ENCODE peak calls at places on chromosomes 5 and 9, in five cellular contexts. Q, J, E, A and W are unnamed samples.

GRCh38 chr5:67306997-67307580 is 110.5 kb upstream of the CD180 start:
- DNase-seq in Q (no peak), J (no peak), E (no peak), A (no peak), W (no peak)

GRCh38 chr9:133935328-133936040 is 56.6 kb downstream of the VAV2 start:
- DNase-seq in Q (no peak), J (no peak), E (no peak), A (no peak), W (no peak)

GRCh38 chr5:147673276-147673675 is 109.3 kb downstream of the JAKMIP2 start:
- DNase-seq in Q (no peak), J (no peak), E (no peak), A (no peak), W (no peak)

GRCh38 chr5:125042243-125042887 is 295.9 kb upstream of the ZNF608 start:
- DNase-seq in Q (no peak), J (no peak), E (no peak), A (no peak), W (no peak)

GRCh38 chr5:178155065-178155464 is 1.4 kb upstream of the NHP2 start:
- DNase-seq in Q (no peak), J (no peak), E (no peak), A (peak), W (no peak)

GRCh38 chr5:10366310-10367297 is 13.1 kb downstream of the MARCHF6 start:
- DNase-seq in Q (no peak), J (no peak), E (no peak), A (peak), W (no peak)

GRCh38 chr9:136629879-136630661 is 32.6 kb upstream of the EGFL7 start:
- DNase-seq in Q (peak), J (peak), E (peak), A (peak), W (no peak)

GRCh38 chr9:76559283-76559682 is 100.3 kb downstream of the GCNT1 start:
- DNase-seq in Q (no peak), J (no peak), E (no peak), A (no peak), W (no peak)

GRCh38 chr5:43412151-43412550 is at the start of gene CCL28:
- DNase-seq in Q (no peak), J (no peak), E (no peak), A (no peak), W (no peak)